ENCODE peak calls at places on chromosomes 16 and 17, in ten cellular contexts. One of them, this sample, is unnamed. For H3K9me3 and H3K4me1, the result is how much of the 10 kb centered on the place peaks cover.

GRCh38 chr17:76458580-76459490 is 5.9 kb upstream of the UBE2O start:
- DNase-seq in CD4-positive, alpha-beta memory T cell: no peak
- DNase-seq in fibroblast of lung: peak
- DNase-seq in breast epithelium: no peak
- DNase-seq in body of pancreas: peak
- DNase-seq in transverse colon: peak
- DNase-seq in CD8-positive, alpha-beta memory T cell: no peak
- DNase-seq in tibial artery: no peak
- DNase-seq in iPS DF 6.9: no peak
- DNase-seq in GM23248: peak
- DNase-seq in this sample: no peak

GRCh38 chr17:48746916-48747444 is 18.4 kb upstream of the HOXB13 start:
- DNase-seq in CD4-positive, alpha-beta memory T cell: no peak
- DNase-seq in fibroblast of lung: no peak
- DNase-seq in breast epithelium: no peak
- DNase-seq in body of pancreas: no peak
- DNase-seq in transverse colon: no peak
- DNase-seq in CD8-positive, alpha-beta memory T cell: no peak
- DNase-seq in tibial artery: no peak
- DNase-seq in iPS DF 6.9: no peak
- DNase-seq in GM23248: no peak
- DNase-seq in this sample: no peak

GRCh38 chr17:77465358-77466041 is 324.7 kb downstream of the SEC14L1 start:
- DNase-seq in CD4-positive, alpha-beta memory T cell: peak
- DNase-seq in fibroblast of lung: peak
- DNase-seq in breast epithelium: no peak
- DNase-seq in body of pancreas: no peak
- DNase-seq in transverse colon: peak
- DNase-seq in CD8-positive, alpha-beta memory T cell: peak
- DNase-seq in tibial artery: peak
- DNase-seq in iPS DF 6.9: no peak
- DNase-seq in GM23248: peak
- DNase-seq in this sample: no peak

GRCh38 chr16:5386989-5387388 is 289.4 kb upstream of the EEF2KMT start:
- DNase-seq in CD4-positive, alpha-beta memory T cell: no peak
- DNase-seq in fibroblast of lung: no peak
- DNase-seq in breast epithelium: no peak
- DNase-seq in body of pancreas: no peak
- DNase-seq in transverse colon: no peak
- DNase-seq in CD8-positive, alpha-beta memory T cell: no peak
- DNase-seq in tibial artery: no peak
- DNase-seq in iPS DF 6.9: no peak
- DNase-seq in GM23248: no peak
- DNase-seq in this sample: no peak

GRCh38 chr17:40075216-40076100 is 12.7 kb downstream of the THRA start:
- DNase-seq in CD4-positive, alpha-beta memory T cell: peak
- DNase-seq in fibroblast of lung: peak
- DNase-seq in breast epithelium: peak
- DNase-seq in body of pancreas: peak
- DNase-seq in transverse colon: peak
- DNase-seq in CD8-positive, alpha-beta memory T cell: peak
- DNase-seq in tibial artery: peak
- DNase-seq in iPS DF 6.9: peak
- DNase-seq in GM23248: peak
- DNase-seq in this sample: no peak

GRCh38 chr17:37025847-37026533 is 77.2 kb downstream of the AATF start:
- DNase-seq in CD4-positive, alpha-beta memory T cell: no peak
- DNase-seq in fibroblast of lung: no peak
- DNase-seq in breast epithelium: no peak
- DNase-seq in body of pancreas: no peak
- DNase-seq in transverse colon: no peak
- DNase-seq in CD8-positive, alpha-beta memory T cell: no peak
- DNase-seq in tibial artery: no peak
- DNase-seq in iPS DF 6.9: no peak
- DNase-seq in GM23248: no peak
- DNase-seq in this sample: no peak

GRCh38 chr17:42087736-42088705 is 10.3 kb downstream of the ZNF385C start:
- DNase-seq in CD4-positive, alpha-beta memory T cell: no peak
- DNase-seq in fibroblast of lung: no peak
- DNase-seq in breast epithelium: no peak
- DNase-seq in body of pancreas: no peak
- DNase-seq in transverse colon: no peak
- DNase-seq in CD8-positive, alpha-beta memory T cell: no peak
- DNase-seq in tibial artery: no peak
- DNase-seq in iPS DF 6.9: no peak
- DNase-seq in GM23248: no peak
- DNase-seq in this sample: no peak

GRCh38 chr17:12637015-12637414 is 28.7 kb upstream of the MYOCD start:
- DNase-seq in CD4-positive, alpha-beta memory T cell: no peak
- DNase-seq in fibroblast of lung: peak
- DNase-seq in breast epithelium: no peak
- DNase-seq in body of pancreas: no peak
- DNase-seq in transverse colon: no peak
- DNase-seq in CD8-positive, alpha-beta memory T cell: no peak
- DNase-seq in tibial artery: no peak
- DNase-seq in iPS DF 6.9: no peak
- DNase-seq in GM23248: peak
- DNase-seq in this sample: peak

GRCh38 chr17:82754297-82755208 is 2.7 kb downstream of the TBCD start:
- DNase-seq in CD4-positive, alpha-beta memory T cell: no peak
- DNase-seq in fibroblast of lung: no peak
- DNase-seq in breast epithelium: no peak
- DNase-seq in body of pancreas: no peak
- DNase-seq in transverse colon: peak
- DNase-seq in CD8-positive, alpha-beta memory T cell: no peak
- DNase-seq in tibial artery: no peak
- DNase-seq in iPS DF 6.9: no peak
- DNase-seq in GM23248: no peak
- DNase-seq in this sample: no peak

GRCh38 chr16:70647461-70648359 is 1.4 kb downstream of the IL34 start:
- DNase-seq in CD4-positive, alpha-beta memory T cell: no peak
- DNase-seq in fibroblast of lung: no peak
- DNase-seq in breast epithelium: no peak
- DNase-seq in body of pancreas: no peak
- DNase-seq in transverse colon: no peak
- DNase-seq in CD8-positive, alpha-beta memory T cell: no peak
- DNase-seq in tibial artery: no peak
- DNase-seq in iPS DF 6.9: no peak
- DNase-seq in GM23248: peak
- DNase-seq in this sample: no peak

GRCh38 chr17:46944931-46945330 is 22.0 kb downstream of the GOSR2 start:
- DNase-seq in CD4-positive, alpha-beta memory T cell: no peak
- DNase-seq in fibroblast of lung: no peak
- DNase-seq in breast epithelium: no peak
- DNase-seq in body of pancreas: no peak
- DNase-seq in transverse colon: no peak
- DNase-seq in CD8-positive, alpha-beta memory T cell: no peak
- DNase-seq in tibial artery: no peak
- DNase-seq in iPS DF 6.9: no peak
- DNase-seq in GM23248: peak
- DNase-seq in this sample: no peak

GRCh38 chr17:28216528-28216927 is 102.5 kb upstream of the TMEM97 start:
- DNase-seq in CD4-positive, alpha-beta memory T cell: no peak
- DNase-seq in fibroblast of lung: peak
- DNase-seq in breast epithelium: no peak
- DNase-seq in body of pancreas: no peak
- DNase-seq in transverse colon: no peak
- DNase-seq in CD8-positive, alpha-beta memory T cell: no peak
- DNase-seq in tibial artery: no peak
- DNase-seq in iPS DF 6.9: no peak
- DNase-seq in GM23248: peak
- DNase-seq in this sample: no peak

GRCh38 chr16:76653390-76654026 is 376.3 kb downstream of the CNTNAP4 start:
- DNase-seq in CD4-positive, alpha-beta memory T cell: no peak
- DNase-seq in fibroblast of lung: peak
- DNase-seq in breast epithelium: no peak
- DNase-seq in body of pancreas: peak
- DNase-seq in transverse colon: no peak
- DNase-seq in CD8-positive, alpha-beta memory T cell: no peak
- DNase-seq in tibial artery: no peak
- DNase-seq in iPS DF 6.9: no peak
- DNase-seq in GM23248: peak
- DNase-seq in this sample: peak

GRCh38 chr17:40813804-40814203 is 8.6 kb downstream of the KRT10 start:
- DNase-seq in CD4-positive, alpha-beta memory T cell: no peak
- DNase-seq in fibroblast of lung: no peak
- DNase-seq in breast epithelium: no peak
- DNase-seq in body of pancreas: no peak
- DNase-seq in transverse colon: no peak
- DNase-seq in CD8-positive, alpha-beta memory T cell: no peak
- DNase-seq in tibial artery: no peak
- DNase-seq in iPS DF 6.9: no peak
- DNase-seq in GM23248: peak
- DNase-seq in this sample: no peak

GRCh38 chr16:20074089-20074956 is 633 bp upstream of the GPR139 start:
- DNase-seq in CD4-positive, alpha-beta memory T cell: no peak
- DNase-seq in fibroblast of lung: no peak
- DNase-seq in breast epithelium: no peak
- DNase-seq in body of pancreas: no peak
- DNase-seq in transverse colon: no peak
- DNase-seq in CD8-positive, alpha-beta memory T cell: no peak
- DNase-seq in tibial artery: no peak
- DNase-seq in iPS DF 6.9: no peak
- DNase-seq in GM23248: no peak
- DNase-seq in this sample: no peak

GRCh38 chr16:3295209-3295608 is 10.0 kb downstream of the TIGD7 start:
- DNase-seq in CD4-positive, alpha-beta memory T cell: no peak
- DNase-seq in fibroblast of lung: no peak
- DNase-seq in breast epithelium: no peak
- DNase-seq in body of pancreas: no peak
- DNase-seq in transverse colon: no peak
- DNase-seq in CD8-positive, alpha-beta memory T cell: no peak
- DNase-seq in tibial artery: no peak
- DNase-seq in iPS DF 6.9: no peak
- DNase-seq in GM23248: no peak
- DNase-seq in this sample: no peak

GRCh38 chr16:3295783-3296182 is 9.4 kb downstream of the TIGD7 start:
- DNase-seq in CD4-positive, alpha-beta memory T cell: no peak
- DNase-seq in fibroblast of lung: no peak
- DNase-seq in breast epithelium: no peak
- DNase-seq in body of pancreas: no peak
- DNase-seq in transverse colon: no peak
- DNase-seq in CD8-positive, alpha-beta memory T cell: no peak
- DNase-seq in tibial artery: no peak
- DNase-seq in iPS DF 6.9: no peak
- DNase-seq in GM23248: no peak
- DNase-seq in this sample: no peak

GRCh38 chr16:3285131-3285530 is 1.8 kb downstream of the ZNF263 start:
- DNase-seq in CD4-positive, alpha-beta memory T cell: no peak
- DNase-seq in fibroblast of lung: no peak
- DNase-seq in breast epithelium: no peak
- DNase-seq in body of pancreas: no peak
- DNase-seq in transverse colon: no peak
- DNase-seq in CD8-positive, alpha-beta memory T cell: no peak
- DNase-seq in tibial artery: peak
- DNase-seq in iPS DF 6.9: no peak
- DNase-seq in GM23248: no peak
- DNase-seq in this sample: no peak

GRCh38 chr16:3292604-3293003 is 9.3 kb downstream of the ZNF263 start:
- DNase-seq in CD4-positive, alpha-beta memory T cell: no peak
- DNase-seq in fibroblast of lung: no peak
- DNase-seq in breast epithelium: no peak
- DNase-seq in body of pancreas: no peak
- DNase-seq in transverse colon: no peak
- DNase-seq in CD8-positive, alpha-beta memory T cell: no peak
- DNase-seq in tibial artery: no peak
- DNase-seq in iPS DF 6.9: no peak
- DNase-seq in GM23248: peak
- DNase-seq in this sample: no peak

GRCh38 chr16:3289998-3290673 is 6.8 kb downstream of the ZNF263 start:
- DNase-seq in CD4-positive, alpha-beta memory T cell: no peak
- DNase-seq in fibroblast of lung: no peak
- DNase-seq in breast epithelium: no peak
- DNase-seq in body of pancreas: no peak
- DNase-seq in transverse colon: no peak
- DNase-seq in CD8-positive, alpha-beta memory T cell: no peak
- DNase-seq in tibial artery: peak
- DNase-seq in iPS DF 6.9: no peak
- DNase-seq in GM23248: no peak
- DNase-seq in this sample: no peak
- H3K9me3 ChIP-seq in CD4-positive, alpha-beta memory T cell: under half
- H3K9me3 ChIP-seq in fibroblast of lung: under half
- H3K9me3 ChIP-seq in breast epithelium: half or more
- H3K9me3 ChIP-seq in body of pancreas: under half
- H3K9me3 ChIP-seq in transverse colon: half or more
- H3K9me3 ChIP-seq in CD8-positive, alpha-beta memory T cell: half or more
- H3K9me3 ChIP-seq in tibial artery: half or more
- H3K9me3 ChIP-seq in iPS DF 6.9: under half
- H3K9me3 ChIP-seq in GM23248: under half
- H3K9me3 ChIP-seq in this sample: half or more

GRCh38 chr17:8148560-8148959 is 3.6 kb downstream of the PER1 start:
- DNase-seq in CD4-positive, alpha-beta memory T cell: peak
- DNase-seq in fibroblast of lung: no peak
- DNase-seq in breast epithelium: no peak
- DNase-seq in body of pancreas: peak
- DNase-seq in transverse colon: no peak
- DNase-seq in CD8-positive, alpha-beta memory T cell: no peak
- DNase-seq in tibial artery: no peak
- DNase-seq in iPS DF 6.9: no peak
- DNase-seq in GM23248: no peak
- DNase-seq in this sample: no peak
- H3K4me1 ChIP-seq in CD4-positive, alpha-beta memory T cell: under half
- H3K4me1 ChIP-seq in fibroblast of lung: under half
- H3K4me1 ChIP-seq in breast epithelium: under half
- H3K4me1 ChIP-seq in body of pancreas: under half
- H3K4me1 ChIP-seq in transverse colon: under half
- H3K4me1 ChIP-seq in CD8-positive, alpha-beta memory T cell: under half
- H3K4me1 ChIP-seq in tibial artery: under half
- H3K4me1 ChIP-seq in iPS DF 6.9: under half
- H3K4me1 ChIP-seq in GM23248: under half
- H3K4me1 ChIP-seq in this sample: under half

GRCh38 chr16:35751191-35751941 is 2292.0 kb downstream of the TP53TG3F start:
- DNase-seq in CD4-positive, alpha-beta memory T cell: no peak
- DNase-seq in fibroblast of lung: no peak
- DNase-seq in breast epithelium: no peak
- DNase-seq in body of pancreas: no peak
- DNase-seq in transverse colon: no peak
- DNase-seq in CD8-positive, alpha-beta memory T cell: no peak
- DNase-seq in tibial artery: no peak
- DNase-seq in iPS DF 6.9: no peak
- DNase-seq in GM23248: no peak
- DNase-seq in this sample: no peak
- H3K9me3 ChIP-seq in CD4-positive, alpha-beta memory T cell: under half
- H3K9me3 ChIP-seq in fibroblast of lung: under half
- H3K9me3 ChIP-seq in breast epithelium: under half
- H3K9me3 ChIP-seq in body of pancreas: under half
- H3K9me3 ChIP-seq in transverse colon: under half
- H3K9me3 ChIP-seq in CD8-positive, alpha-beta memory T cell: under half
- H3K9me3 ChIP-seq in tibial artery: under half
- H3K9me3 ChIP-seq in iPS DF 6.9: under half
- H3K9me3 ChIP-seq in GM23248: under half
- H3K9me3 ChIP-seq in this sample: under half

DNA sequence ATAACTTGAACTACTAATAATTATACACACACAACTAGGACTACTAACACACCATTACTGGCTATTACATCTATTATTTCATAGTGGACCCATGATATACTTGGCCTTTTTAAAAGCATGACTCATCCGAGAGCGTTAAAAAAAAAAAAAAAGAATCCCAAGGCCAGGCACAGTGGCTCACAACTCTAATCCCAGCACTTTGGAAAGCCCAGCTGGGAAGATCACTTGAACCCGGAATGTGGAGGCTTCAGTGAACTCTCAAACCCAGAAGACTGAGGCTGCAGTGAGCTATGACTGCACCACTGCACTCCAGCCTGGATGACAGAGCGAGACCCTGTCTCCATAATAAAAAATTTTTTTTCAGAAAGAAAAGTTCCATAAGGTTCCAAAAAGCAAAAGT is 3.1 kb downstream of the GLG1 start:
- DNase-seq in CD4-positive, alpha-beta memory T cell: no peak
- DNase-seq in fibroblast of lung: peak
- DNase-seq in breast epithelium: no peak
- DNase-seq in body of pancreas: no peak
- DNase-seq in transverse colon: no peak
- DNase-seq in CD8-positive, alpha-beta memory T cell: no peak
- DNase-seq in tibial artery: peak
- DNase-seq in iPS DF 6.9: no peak
- DNase-seq in GM23248: peak
- DNase-seq in this sample: no peak
- H3K4me1 ChIP-seq in CD4-positive, alpha-beta memory T cell: half or more
- H3K4me1 ChIP-seq in fibroblast of lung: under half
- H3K4me1 ChIP-seq in breast epithelium: under half
- H3K4me1 ChIP-seq in body of pancreas: half or more
- H3K4me1 ChIP-seq in transverse colon: half or more
- H3K4me1 ChIP-seq in CD8-positive, alpha-beta memory T cell: half or more
- H3K4me1 ChIP-seq in tibial artery: under half
- H3K4me1 ChIP-seq in iPS DF 6.9: under half
- H3K4me1 ChIP-seq in GM23248: under half
- H3K4me1 ChIP-seq in this sample: under half